ENCODE peak calls at places on chromosome 15, in five cellular contexts. E is epithelial cell of proximal tubule, B is AG04450, W is heart left ventricle, P is choroid plexus epithelial cell. Q is an unnamed sample.

GRCh38 chr15:63858448-63858847 is 24.7 kb upstream of the HERC1 start:
- DNase-seq in E (no peak), B (no peak), W (no peak), P (no peak), Q (no peak)

GRCh38 chr15:60237411-60237810 is 160.4 kb downstream of the ANXA2 start:
- DNase-seq in E (no peak), B (peak; percentile 26), W (no peak), P (peak; percentile 8), Q (no peak)

GRCh38 chr15:69067296-69067695 is 52.8 kb downstream of the NOX5 start:
- DNase-seq in E (no peak), B (no peak), W (no peak), P (no peak), Q (no peak)

GRCh38 chr15:70319466-70319865 is 221.7 kb upstream of the TLE3 start:
- DNase-seq in E (no peak), B (no peak), W (no peak), P (no peak), Q (no peak)

GRCh38 chr15:64356443-64357040 is 569 bp upstream of the CSNK1G1 start:
- DNase-seq in E (peak; percentile 83), B (peak; percentile 45), W (no peak), P (peak; percentile 94), Q (no peak)

GRCh38 chr15:64464271-64465005 is 4.1 kb downstream of the ZNF609 start:
- DNase-seq in E (no peak), B (no peak), W (no peak), P (no peak), Q (no peak)

GRCh38 chr15:52100807-52101206 is 11.8 kb downstream of the BCL2L10 start:
- DNase-seq in E (peak; percentile 83), B (peak; percentile 74), W (peak; percentile 81), P (peak; percentile 98), Q (no peak)

GRCh38 chr15:66846031-66846430 is 144.0 kb downstream of the SMAD6 start:
- DNase-seq in E (no peak), B (no peak), W (no peak), P (no peak), Q (no peak)

GRCh38 chr15:40279437-40280141 is 3.3 kb downstream of the ANKRD63 start:
- DNase-seq in E (no peak), B (no peak), W (peak; percentile 73), P (peak; percentile 54), Q (peak; percentile 73)

GRCh38 chr15:25136119-25136518 is 181.3 kb downstream of the SNRPN start:
- DNase-seq in E (no peak), B (no peak), W (no peak), P (peak; percentile 42), Q (no peak)

GRCh38 chr15:91572110-91572509 is 281.4 kb upstream of the SLCO3A1 start:
- DNase-seq in E (no peak), B (no peak), W (no peak), P (peak; percentile 33), Q (no peak)

GRCh38 chr15:40506964-40507571 is 36.3 kb downstream of the CHST14 start:
- DNase-seq in E (no peak), B (no peak), W (peak; percentile 86), P (peak; percentile 76), Q (peak; percentile 44)

GRCh38 chr15:36658321-36658720 is 78.9 kb downstream of the CDIN1 start:
- DNase-seq in E (no peak), B (no peak), W (no peak), P (no peak), Q (no peak)

GRCh38 chr15:99076555-99077308 is 28.1 kb upstream of the SYNM start:
- DNase-seq in E (peak; percentile 35), B (peak; percentile 67), W (peak; percentile 69), P (peak; percentile 86), Q (peak; percentile 21)

GRCh38 chr15:47390208-47390765 is 327.0 kb upstream of the SEMA6D start:
- DNase-seq in E (no peak), B (no peak), W (no peak), P (no peak), Q (no peak)

GRCh38 chr15:85785887-85786777 is 8.6 kb downstream of the KLHL25 start:
- DNase-seq in E (no peak), B (no peak), W (peak; percentile 62), P (peak; percentile 58), Q (no peak)

GRCh38 chr15:31335991-31336942 is 9.6 kb downstream of the KLF13 start:
- DNase-seq in E (no peak), B (no peak), W (no peak), P (no peak), Q (no peak)

GRCh38 chr15:50225057-50225456 is 40.5 kb downstream of the HDC start:
- DNase-seq in E (no peak), B (no peak), W (no peak), P (no peak), Q (no peak)

GRCh38 chr15:48086582-48086981 is 34.2 kb upstream of the SLC24A5 start:
- DNase-seq in E (no peak), B (no peak), W (peak; percentile 30), P (peak; percentile 56), Q (no peak)

GRCh38 chr15:65857718-65858402 is 11.4 kb upstream of the RAB11A start:
- DNase-seq in E (no peak), B (no peak), W (no peak), P (peak; percentile 25), Q (no peak)

GRCh38 chr15:61038387-61038786 is 190.7 kb downstream of the RORA start:
- DNase-seq in E (no peak), B (no peak), W (no peak), P (peak; percentile 90), Q (no peak)

GRCh38 chr15:64151727-64152506 is at the start of gene SNX22:
- DNase-seq in E (no peak), B (no peak), W (no peak), P (no peak), Q (no peak)

GRCh38 chr15:87267798-87268197 is 988.7 kb downstream of the NTRK3 start:
- DNase-seq in E (no peak), B (peak; percentile 53), W (no peak), P (peak; percentile 85), Q (no peak)

GRCh38 chr15:42056934-42057743 is 36.3 kb upstream of the PLA2G4E start:
- DNase-seq in E (peak; percentile 80), B (no peak), W (peak; percentile 88), P (peak; percentile 50), Q (peak; percentile 35)

GRCh38 chr15:92492556-92492955 is 98.9 kb downstream of the ST8SIA2 start:
- DNase-seq in E (no peak), B (no peak), W (no peak), P (no peak), Q (no peak)

GRCh38 chr15:84944861-84945260 is 36.8 kb upstream of the PDE8A start:
- DNase-seq in E (no peak), B (no peak), W (no peak), P (no peak), Q (no peak)

GRCh38 chr15:64379216-64379960 is 1.9 kb downstream of the PCLAF start:
- DNase-seq in E (no peak), B (no peak), W (no peak), P (no peak), Q (no peak)

GRCh38 chr15:58462547-58462946 is 30.8 kb downstream of the LIPC start:
- DNase-seq in E (no peak), B (no peak), W (no peak), P (no peak), Q (no peak)

GRCh38 chr15:48426047-48426446 is 94.8 kb downstream of the DUT start:
- DNase-seq in E (no peak), B (no peak), W (no peak), P (no peak), Q (no peak)

DNA sequence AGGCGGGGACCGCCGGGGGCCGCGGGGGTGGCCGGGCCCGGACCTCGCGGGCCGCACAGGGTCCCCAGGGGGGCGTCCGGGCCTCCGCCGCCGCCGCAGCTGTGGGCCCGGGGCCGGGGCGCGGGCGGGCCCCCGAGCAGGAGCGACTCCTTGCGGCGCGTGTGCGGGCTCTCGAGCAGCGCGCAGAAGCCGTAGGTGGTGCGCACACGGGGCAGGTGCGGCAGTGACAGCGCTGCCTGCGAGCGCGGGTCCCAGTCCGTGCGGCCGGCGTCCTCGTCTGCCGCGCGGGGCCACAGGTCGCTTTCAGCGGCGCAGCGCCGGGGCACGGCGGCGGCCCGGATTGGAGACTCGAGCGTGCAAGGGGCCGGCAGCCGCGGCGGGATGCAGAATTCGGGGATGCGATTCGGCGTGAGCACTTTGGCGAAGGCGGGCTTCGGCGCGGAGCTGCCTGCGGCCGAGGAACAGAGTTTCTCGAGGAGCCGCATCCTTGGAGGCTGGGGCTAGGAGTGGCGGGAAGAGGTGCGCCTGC is 521 bp downstream of the C2CD4B start:
- DNase-seq in E (no peak), B (no peak), W (no peak), P (no peak), Q (no peak)
- TF ChIP-seq CTCF in E (no peak), B (no peak), W (no peak), P (no peak), Q (no peak)

GRCh38 chr15:34114215-34114614 is 12.3 kb downstream of the PGBD4 start:
- DNase-seq in E (no peak), B (no peak), W (no peak), P (no peak), Q (no peak)

GRCh38 chr15:34122771-34123183 is 20.9 kb downstream of the PGBD4 start:
- DNase-seq in E (no peak), B (peak; percentile 78), W (no peak), P (peak; percentile 92), Q (no peak)

GRCh38 chr15:34114739-34115138 is 12.9 kb downstream of the PGBD4 start:
- DNase-seq in E (no peak), B (no peak), W (no peak), P (no peak), Q (no peak)

GRCh38 chr15:34116620-34117019 is 14.7 kb downstream of the PGBD4 start:
- DNase-seq in E (no peak), B (no peak), W (no peak), P (no peak), Q (no peak)

DNA sequence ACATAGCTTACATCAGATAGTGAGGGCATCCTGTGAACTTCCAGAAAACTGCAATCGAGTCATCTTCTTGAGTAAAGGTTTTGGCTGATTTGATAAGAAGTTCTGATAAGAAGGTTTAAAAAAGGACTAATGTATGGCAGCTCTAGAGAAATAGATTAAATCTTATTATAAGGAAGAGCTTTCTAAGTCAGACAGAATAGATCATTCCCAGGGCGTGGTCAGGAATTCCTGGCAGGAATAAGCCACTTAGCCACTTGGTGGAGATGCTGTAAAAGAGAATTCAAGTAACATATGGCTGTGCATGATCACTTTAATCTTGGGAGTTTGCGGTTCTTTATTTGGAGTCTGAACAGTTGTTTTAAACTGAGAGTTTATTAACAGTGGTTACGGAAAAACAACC is 17.4 kb downstream of the PGBD4 start:
- DNase-seq in E (no peak), B (no peak), W (no peak), P (peak; percentile 6), Q (no peak)
- TF ChIP-seq CTCF in E (no peak), B (no peak), W (no peak), P (no peak), Q (no peak)

DNA sequence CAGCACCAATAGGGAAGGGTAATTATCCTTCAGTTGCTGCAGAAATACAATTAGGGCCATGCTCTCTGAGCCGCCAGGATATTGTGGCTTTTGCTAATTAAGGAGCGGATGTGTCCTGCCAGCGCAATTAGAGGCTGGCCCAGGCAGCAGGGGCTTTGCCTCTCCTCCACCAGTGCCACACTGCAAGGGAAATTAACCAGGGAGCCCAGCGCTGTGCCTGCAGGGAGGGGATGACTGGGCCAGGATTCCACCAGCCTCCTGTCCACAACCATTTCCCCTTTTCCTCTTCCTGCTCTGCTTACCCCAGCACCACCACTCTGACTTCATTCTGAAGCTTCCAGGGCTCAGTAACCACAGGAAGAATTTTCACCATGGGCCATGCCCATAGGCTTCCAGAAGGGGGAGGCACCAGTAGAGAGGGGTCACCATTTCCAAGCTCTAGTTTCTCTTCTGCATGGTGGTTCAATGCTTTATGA is 10.3 kb upstream of the AEN start:
- DNase-seq in E (no peak), B (no peak), W (no peak), P (no peak), Q (no peak)
- TF ChIP-seq CTCF in E (peak; percentile 30), B (peak; percentile 30), W (no peak), P (peak; percentile 24), Q (no peak)

GRCh38 chr15:82877825-82878224 is 68.4 kb downstream of the WHAMM start:
- DNase-seq in E (no peak), B (no peak), W (no peak), P (no peak), Q (no peak)
- TF ChIP-seq CTCF in E (no peak), B (no peak), W (no peak), P (no peak), Q (no peak)

Q was measured in natural killer cell.